ENCODE peak calls at places on chromosomes 1 and 21, in eight cellular contexts. R, L, S, W, Q, U, D and K are unnamed samples. For H3K4me1, the result is how much of the 10 kb centered on the place peaks cover.

GRCh38 chr21:29074783-29075182 is 1.3 kb upstream of the CCT8 start:
- DNase-seq in R (no peak), L (no peak), S (no peak), W (no peak), Q (no peak), U (no peak), D (no peak), K (no peak)

GRCh38 chr1:94228640-94229375 is 8.6 kb downstream of the ARHGAP29 start:
- DNase-seq in R (no peak), L (no peak), S (no peak), W (no peak), Q (no peak), U (no peak), D (no peak), K (no peak)

GRCh38 chr21:29581393-29581792 is 282.7 kb downstream of the BACH1 start:
- DNase-seq in R (no peak), L (no peak), S (no peak), W (no peak), Q (no peak), U (peak), D (no peak), K (no peak)

GRCh38 chr1:162536511-162536910 is 25.0 kb upstream of the UAP1 start:
- DNase-seq in R (no peak), L (no peak), S (peak), W (no peak), Q (no peak), U (no peak), D (no peak), K (no peak)

GRCh38 chr1:115068780-115069179 is 20.5 kb downstream of the TSPAN2 start:
- DNase-seq in R (peak), L (no peak), S (no peak), W (no peak), Q (no peak), U (no peak), D (no peak), K (peak)

GRCh38 chr21:43721225-43721605 is 2.3 kb downstream of the PDXK start:
- DNase-seq in R (peak), L (no peak), S (no peak), W (no peak), Q (no peak), U (peak), D (no peak), K (no peak)

GRCh38 chr1:77975386-77975785 is 3.5 kb downstream of the FUBP1 start:
- DNase-seq in R (no peak), L (no peak), S (peak), W (no peak), Q (no peak), U (no peak), D (no peak), K (no peak)

GRCh38 chr1:87115317-87115885 is 201.0 kb downstream of the HS2ST1 start:
- DNase-seq in R (no peak), L (no peak), S (peak), W (no peak), Q (peak), U (no peak), D (no peak), K (no peak)

GRCh38 chr1:6208723-6209660 is 3.1 kb downstream of the RNF207 start:
- DNase-seq in R (peak), L (peak), S (peak), W (no peak), Q (peak), U (peak), D (no peak), K (no peak)

GRCh38 chr1:164702216-164702615 is 143.2 kb downstream of the PBX1 start:
- DNase-seq in R (no peak), L (no peak), S (peak), W (no peak), Q (no peak), U (no peak), D (no peak), K (no peak)

GRCh38 chr1:162110910-162111309 is 41.4 kb downstream of the NOS1AP start:
- DNase-seq in R (no peak), L (no peak), S (no peak), W (no peak), Q (no peak), U (no peak), D (no peak), K (no peak)

GRCh38 chr1:174837386-174837785 is 162.4 kb upstream of the CACYBP start:
- DNase-seq in R (no peak), L (no peak), S (no peak), W (no peak), Q (no peak), U (no peak), D (no peak), K (no peak)

GRCh38 chr21:25330266-25330665 is 277.0 kb downstream of the MRPL39 start:
- DNase-seq in R (no peak), L (no peak), S (peak), W (no peak), Q (no peak), U (no peak), D (no peak), K (no peak)

GRCh38 chr21:45364464-45365185 is 40.3 kb upstream of the COL18A1 start:
- DNase-seq in R (no peak), L (peak), S (peak), W (peak), Q (peak), U (no peak), D (no peak), K (peak)

GRCh38 chr1:10626781-10627410 is 152.1 kb downstream of the PEX14 start:
- DNase-seq in R (no peak), L (no peak), S (peak), W (no peak), Q (no peak), U (no peak), D (no peak), K (no peak)

GRCh38 chr1:64410217-64410616 is 59.7 kb upstream of the CACHD1 start:
- DNase-seq in R (no peak), L (no peak), S (no peak), W (no peak), Q (no peak), U (no peak), D (no peak), K (no peak)

GRCh38 chr21:17931080-17931479 is 111.9 kb upstream of the C21orf91 start:
- DNase-seq in R (no peak), L (no peak), S (no peak), W (no peak), Q (no peak), U (no peak), D (peak), K (no peak)

GRCh38 chr1:92483442-92484170 is 3.1 kb downstream of the GFI1 start:
- DNase-seq in R (no peak), L (no peak), S (no peak), W (no peak), Q (no peak), U (peak), D (no peak), K (peak)

GRCh38 chr1:31931241-31932225 is 6.6 kb downstream of the PTP4A2 start:
- DNase-seq in R (no peak), L (no peak), S (peak), W (no peak), Q (no peak), U (peak), D (no peak), K (no peak)

GRCh38 chr1:159867322-159868064 is 5.0 kb upstream of the VSIG8 start:
- DNase-seq in R (peak), L (no peak), S (no peak), W (no peak), Q (no peak), U (peak), D (no peak), K (peak)

GRCh38 chr21:33229776-33230517 is at the start of gene IFNAR2:
- DNase-seq in R (peak), L (peak), S (peak), W (no peak), Q (peak), U (peak), D (peak), K (peak)

GRCh38 chr1:40664791-40665190 is 691 bp downstream of the RIMS3 start:
- DNase-seq in R (no peak), L (no peak), S (no peak), W (no peak), Q (no peak), U (no peak), D (no peak), K (no peak)

GRCh38 chr1:233113009-233113712 is 162.8 kb downstream of the NTPCR start:
- DNase-seq in R (peak), L (peak), S (peak), W (peak), Q (peak), U (peak), D (peak), K (no peak)

GRCh38 chr1:201767339-201767738 is 61.6 kb upstream of the IPO9 start:
- DNase-seq in R (no peak), L (no peak), S (no peak), W (no peak), Q (no peak), U (no peak), D (no peak), K (no peak)
- H3K4me1 ChIP-seq in R (under half), L (under half), S (under half), W (under half), Q (under half), U (under half), D (under half), K (under half)

GRCh38 chr1:103783944-103784377 is 34.3 kb downstream of the AMY1C start:
- DNase-seq in R (no peak), L (no peak), S (no peak), W (no peak), Q (no peak), U (no peak), D (no peak), K (no peak)

GRCh38 chr1:103790172-103790571 is 40.5 kb downstream of the AMY1C start:
- DNase-seq in R (no peak), L (no peak), S (no peak), W (no peak), Q (no peak), U (no peak), D (no peak), K (no peak)

GRCh38 chr1:103788377-103788776 is 38.7 kb downstream of the AMY1C start:
- DNase-seq in R (no peak), L (no peak), S (no peak), W (no peak), Q (no peak), U (no peak), D (no peak), K (no peak)
- TF ChIP-seq CTCF in R (no peak), L (no peak), S (peak), W (no peak), Q (peak), U (peak), D (peak), K (no peak)

GRCh38 chr1:192604979-192605620 is 29.5 kb downstream of the RGS1 start:
- DNase-seq in R (no peak), L (no peak), S (no peak), W (no peak), Q (no peak), U (no peak), D (no peak), K (no peak)

GRCh38 chr1:192607836-192608235 is 28.1 kb upstream of the RGS13 start:
- DNase-seq in R (no peak), L (no peak), S (no peak), W (no peak), Q (no peak), U (no peak), D (no peak), K (no peak)

GRCh38 chr1:192610114-192610958 is 25.6 kb upstream of the RGS13 start:
- DNase-seq in R (no peak), L (no peak), S (peak), W (no peak), Q (no peak), U (peak), D (no peak), K (no peak)

GRCh38 chr1:192608671-192609070 is 27.3 kb upstream of the RGS13 start:
- DNase-seq in R (no peak), L (no peak), S (no peak), W (no peak), Q (no peak), U (no peak), D (no peak), K (no peak)

GRCh38 chr1:192609110-192610079 is 26.6 kb upstream of the RGS13 start:
- DNase-seq in R (peak), L (peak), S (no peak), W (peak), Q (peak), U (no peak), D (no peak), K (no peak)
- H3K27ac ChIP-seq in R (no peak), L (no peak), S (no peak), W (no peak), Q (no peak), U (no peak), D (no peak), K (no peak)

DNA sequence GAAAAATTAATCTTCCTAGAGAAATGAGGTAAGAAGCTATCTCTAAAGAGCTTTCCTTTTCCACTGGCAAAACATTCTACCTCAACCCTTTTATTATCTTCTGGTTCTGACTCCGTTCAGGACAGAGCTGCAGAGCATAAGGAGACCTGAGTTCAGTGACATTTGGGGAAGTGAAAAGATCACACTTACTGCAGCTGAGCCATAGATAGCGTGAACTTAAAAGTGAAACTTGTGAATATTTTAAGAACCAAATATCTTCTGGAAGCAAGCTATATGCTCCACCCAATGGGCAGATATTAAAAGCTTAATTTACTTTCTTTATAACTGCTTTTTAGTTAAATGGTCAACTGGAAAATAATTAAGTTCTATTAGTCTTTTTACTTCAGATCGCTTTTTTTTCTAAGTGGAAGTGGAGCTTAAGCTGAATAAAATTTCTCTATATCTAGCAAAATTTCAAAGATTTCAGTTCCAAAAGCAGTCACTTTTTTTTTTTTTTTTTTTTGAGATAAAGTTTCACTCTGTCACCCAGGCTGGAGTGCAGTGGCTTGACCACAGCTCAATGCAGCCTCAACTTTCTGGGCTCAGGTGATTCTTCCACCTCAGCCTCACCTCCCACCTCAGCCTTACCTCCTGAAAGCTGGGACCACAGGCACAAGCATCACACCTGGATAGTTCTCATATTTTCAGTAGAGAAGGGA is 11.9 kb downstream of the PTPN22 start:
- DNase-seq in R (no peak), L (no peak), S (no peak), W (no peak), Q (no peak), U (no peak), D (no peak), K (no peak)
- H3K4me1 ChIP-seq in R (under half), L (under half), S (under half), W (under half), Q (under half), U (under half), D (under half), K (under half)

DNA sequence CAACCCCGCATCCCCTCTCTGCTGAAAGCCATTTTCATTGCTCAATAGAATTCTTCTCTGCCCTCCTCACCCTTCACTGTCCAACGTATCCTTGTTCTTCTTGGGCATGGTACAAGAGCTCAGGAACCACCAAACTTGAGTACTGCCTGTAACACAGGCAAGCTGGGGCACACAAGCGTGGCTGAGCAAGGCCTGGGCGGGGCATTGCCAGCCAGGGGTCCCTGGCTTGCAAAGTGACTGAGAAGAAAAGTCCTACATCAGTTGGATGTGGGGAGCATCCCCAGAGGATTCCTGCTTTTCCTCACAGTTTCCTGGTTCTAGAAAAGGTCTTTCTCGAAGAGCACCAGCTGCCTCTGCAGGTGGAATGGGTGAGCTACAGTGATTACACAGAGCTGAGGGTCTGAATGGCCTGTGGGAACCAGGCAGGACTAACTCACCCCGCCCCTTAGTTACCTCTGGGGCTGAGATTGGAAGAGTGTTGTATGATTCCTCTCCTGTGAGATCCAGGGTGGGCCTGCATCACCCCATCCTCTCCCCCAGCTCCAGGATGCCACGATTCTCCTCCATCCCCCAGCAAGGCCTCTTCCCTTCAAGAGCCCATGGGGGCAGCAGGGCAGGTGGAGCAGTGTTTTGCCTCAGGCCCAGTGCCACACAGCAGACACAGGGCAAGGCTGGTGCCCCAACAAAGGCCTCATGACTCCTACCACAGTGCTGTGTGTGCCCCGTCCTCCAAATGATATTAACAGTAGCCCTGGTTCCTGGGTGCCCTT is 121.9 kb downstream of the MATN1 start:
- DNase-seq in R (no peak), L (no peak), S (no peak), W (no peak), Q (no peak), U (no peak), D (no peak), K (no peak)
- TF ChIP-seq CTCF in R (no peak), L (no peak), S (no peak), W (no peak), Q (no peak), U (peak), D (peak), K (no peak)